ENCODE peak calls at places on chromosomes 7 and 10, in ten cellular contexts. P is HTR-8/SVneo, X is adrenal gland, T is progenitor cell of endocrine pancreas, H is breast epithelium, Y is ACHN, N is H7, F is right cardiac atrium, V is tibial nerve, M is Daoy. D is an unnamed sample.

GRCh38 chr10:69643779-69644657 is 14.0 kb downstream of the FAM241B start:
- DNase-seq in M (no peak), H (no peak), N (no peak), X (no peak), P (no peak), Y (no peak), F (no peak), T (no peak), V (no peak), D (no peak)

GRCh38 chr7:92133737-92134270 is 473 bp downstream of the CYP51A1 start:
- DNase-seq in T (peak), M (peak), P (peak), H (peak), V (peak), F (peak), X (peak), N (peak), Y (peak), D (peak)

GRCh38 chr7:10075866-10076265 is 897.8 kb upstream of the PHF14 start:
- DNase-seq in H (no peak), M (no peak), P (no peak), Y (no peak), F (no peak), V (no peak), T (no peak), N (no peak), X (no peak), D (no peak)

GRCh38 chr7:128381161-128381821 is 19.8 kb upstream of the PRRT4 start:
- DNase-seq in P (no peak), X (peak), Y (peak), T (no peak), N (peak), F (peak), H (no peak), V (no peak), M (peak), D (no peak)

GRCh38 chr7:2402687-2403013 is 761 bp upstream of the CHST12 start:
- DNase-seq in X (no peak), N (no peak), Y (no peak), P (no peak), M (no peak), T (no peak), V (no peak), H (no peak), F (peak), D (no peak)

GRCh38 chr10:56633876-56634452 is 272.9 kb upstream of the ZWINT start:
- DNase-seq in H (no peak), V (no peak), X (no peak), M (no peak), Y (no peak), P (no peak), T (no peak), N (no peak), F (no peak), D (no peak)

GRCh38 chr10:91758303-91759146 is 39.7 kb upstream of the TNKS2 start:
- DNase-seq in H (no peak), P (peak), N (peak), M (peak), T (no peak), Y (peak), X (no peak), V (no peak), F (no peak), D (peak)

GRCh38 chr10:112517381-112517976 is 70.5 kb downstream of the VTI1A start:
- DNase-seq in N (no peak), P (no peak), Y (no peak), M (no peak), F (no peak), X (peak), H (no peak), V (no peak), T (no peak), D (no peak)

GRCh38 chr7:561631-562393 is 42.2 kb upstream of the PDGFA start:
- DNase-seq in F (peak), X (peak), H (no peak), V (no peak), T (no peak), P (no peak), N (peak), Y (peak), M (no peak), D (no peak)

GRCh38 chr7:6166443-6166871 is 106.0 kb downstream of the CYTH3 start:
- DNase-seq in F (peak), X (no peak), N (peak), M (no peak), V (no peak), H (no peak), Y (no peak), T (no peak), P (no peak), D (no peak)

GRCh38 chr7:101488826-101489572 is 126.3 kb downstream of the COL26A1 start:
- DNase-seq in H (no peak), X (no peak), Y (no peak), N (no peak), P (peak), F (no peak), T (no peak), M (no peak), V (no peak), D (no peak)

GRCh38 chr7:23467281-23467680 is 3.0 kb downstream of the IGF2BP3 start:
- DNase-seq in M (no peak), F (no peak), P (no peak), N (peak), H (no peak), Y (no peak), X (no peak), T (no peak), V (no peak), D (no peak)

GRCh38 chr10:117509573-117509972 is 33.0 kb upstream of the EMX2 start:
- DNase-seq in T (no peak), N (no peak), M (no peak), V (no peak), P (no peak), F (no peak), X (no peak), Y (no peak), H (no peak), D (no peak)

GRCh38 chr10:23530079-23530478 is 91.2 kb downstream of the OTUD1 start:
- DNase-seq in X (no peak), M (no peak), F (no peak), P (no peak), H (no peak), T (no peak), Y (no peak), V (no peak), N (no peak), D (peak)

GRCh38 chr7:5423272-5423843 is at the start of gene TNRC18:
- DNase-seq in H (no peak), T (peak), F (peak), Y (no peak), N (peak), V (no peak), P (no peak), X (peak), M (peak), D (no peak)

GRCh38 chr7:74032191-74032490 is 4.2 kb downstream of the ELN start:
- DNase-seq in M (peak), T (no peak), N (no peak), F (peak), Y (no peak), V (peak), X (peak), H (no peak), P (no peak), D (peak)

GRCh38 chr10:14585287-14586193 is 189.2 kb downstream of the FAM107B start:
- DNase-seq in M (no peak), Y (no peak), T (no peak), N (no peak), P (no peak), X (no peak), H (no peak), F (no peak), V (no peak), D (no peak)

GRCh38 chr7:47394751-47395252 is 187.1 kb downstream of the TNS3 start:
- DNase-seq in X (no peak), V (no peak), Y (no peak), M (no peak), H (no peak), F (no peak), N (no peak), P (no peak), T (no peak), D (no peak)

GRCh38 chr7:83427929-83428328 is 221.0 kb downstream of the SEMA3E start:
- DNase-seq in T (no peak), H (no peak), Y (peak), V (no peak), F (no peak), M (peak), X (no peak), P (no peak), N (peak), D (no peak)

GRCh38 chr7:98034044-98035035 is 44.3 kb upstream of the OCM2 start:
- DNase-seq in Y (no peak), X (peak), F (peak), H (no peak), N (peak), P (no peak), V (no peak), T (no peak), M (no peak), D (no peak)

GRCh38 chr7:115352375-115352774 is 430.5 kb downstream of the MDFIC start:
- DNase-seq in V (no peak), F (no peak), N (no peak), H (no peak), Y (no peak), T (no peak), P (no peak), M (peak), X (no peak), D (peak)

GRCh38 chr7:94062372-94062771 is 58.2 kb upstream of the BET1 start:
- DNase-seq in P (no peak), M (peak), T (no peak), V (no peak), X (no peak), F (no peak), Y (peak), N (no peak), H (no peak), D (peak)

GRCh38 chr10:33509231-33509871 is 174.9 kb upstream of the NRP1 start:
- DNase-seq in Y (peak), N (no peak), X (peak), V (peak), T (no peak), F (peak), H (peak), P (peak), M (peak), D (peak)

GRCh38 chr7:46163245-46163644 is 242.2 kb upstream of the IGFBP3 start:
- DNase-seq in H (no peak), X (no peak), Y (no peak), F (no peak), M (no peak), T (no peak), N (no peak), V (no peak), P (no peak), D (no peak)

GRCh38 chr7:88500146-88500545 is 193.5 kb upstream of the STEAP4 start:
- DNase-seq in F (no peak), H (no peak), T (no peak), Y (no peak), P (no peak), V (no peak), X (no peak), N (no peak), M (no peak), D (no peak)

GRCh38 chr7:42457663-42458062 is 220.7 kb upstream of the GLI3 start:
- DNase-seq in N (no peak), T (no peak), M (peak), F (no peak), P (no peak), X (no peak), H (no peak), V (no peak), Y (peak), D (no peak)

GRCh38 chr7:11216276-11216675 is 242.6 kb downstream of the PHF14 start:
- DNase-seq in X (no peak), M (no peak), N (no peak), V (no peak), T (no peak), P (no peak), Y (no peak), H (no peak), F (no peak), D (no peak)

GRCh38 chr7:140873473-140873872 is 51.3 kb downstream of the BRAF start:
- DNase-seq in V (no peak), X (no peak), F (no peak), H (no peak), T (no peak), N (no peak), M (no peak), P (no peak), Y (no peak), D (no peak)

GRCh38 chr7:5494683-5495561 is 71.3 kb upstream of the TNRC18 start:
- DNase-seq in P (peak), Y (peak), F (peak), X (peak), V (no peak), H (peak), N (peak), M (peak), T (peak), D (peak)

GRCh38 chr10:108598831-108599230 is 1324.5 kb downstream of the XPNPEP1 start:
- DNase-seq in X (no peak), V (no peak), N (no peak), P (no peak), H (no peak), Y (no peak), F (no peak), T (no peak), M (no peak), D (no peak)

GRCh38 chr10:17516376-17516775 is 62.0 kb upstream of the ST8SIA6 start:
- DNase-seq in X (no peak), P (no peak), M (peak), F (no peak), N (no peak), H (no peak), Y (no peak), V (no peak), T (no peak), D (peak)

D was measured in AG10803.